ENCODE peak calls at places on chromosome 12, in seven cellular contexts. N is amygdala; G is AG04450; V is activated CD4-positive, alpha-beta T cell treated with anti-CD3 and anti-CD28 coated beads, Interleukin-2, amount 50 U/mL, for 4 hours; R is upper lobe of right lung; I is foreskin fibroblast; C is NCI-H69. Y is an unnamed sample.
A peak's percentile ranks its signal among the peaks of the same experiment; 100 is the strongest.

GRCh38 chr12:123966596-123966995 is 6.0 kb downstream of the CCDC92 start:
- DNase-seq in N (no peak), G (no peak), C (no peak), I (peak; percentile 77), R (no peak), V (no peak), Y (no peak)

GRCh38 chr12:4026476-4026875 is 153.3 kb upstream of the PARP11 start:
- DNase-seq in G (no peak), C (no peak), I (no peak), V (no peak), N (no peak), R (no peak), Y (no peak)

GRCh38 chr12:54207539-54208267 is 18.9 kb upstream of the SMUG1 start:
- DNase-seq in N (no peak), I (no peak), R (peak; percentile 84), C (peak; percentile 86), G (no peak), V (peak; percentile 71), Y (peak; percentile 49)

GRCh38 chr12:113391145-113391544 is 12.5 kb downstream of the SDS start:
- DNase-seq in C (no peak), I (no peak), G (no peak), N (no peak), R (no peak), V (no peak), Y (no peak)

GRCh38 chr12:45369065-45369464 is 153.2 kb downstream of the ANO6 start:
- DNase-seq in N (no peak), I (peak; percentile 75), R (no peak), V (no peak), C (no peak), G (peak; percentile 23), Y (peak; percentile 60)

GRCh38 chr12:4269279-4269991 is 4.1 kb upstream of the CCND2 start:
- DNase-seq in C (peak; percentile 83), I (no peak), R (peak; percentile 89), G (no peak), N (no peak), V (peak; percentile 95), Y (peak; percentile 65)

GRCh38 chr12:92041742-92042141 is 103.9 kb downstream of the BTG1 start:
- DNase-seq in V (peak; percentile 7), C (peak; percentile 62), N (no peak), I (no peak), G (no peak), R (no peak), Y (peak; percentile 14)

GRCh38 chr12:7959278-7960063 is 23.5 kb upstream of the SLC2A3 start:
- DNase-seq in R (no peak), I (no peak), G (no peak), C (no peak), V (no peak), N (no peak), Y (peak; percentile 3)

GRCh38 chr12:67630373-67631088 is 18.0 kb upstream of the DYRK2 start:
- DNase-seq in N (no peak), C (peak; percentile 49), I (no peak), G (no peak), V (peak; percentile 66), R (peak; percentile 67), Y (peak; percentile 65)

GRCh38 chr12:32508626-32509025 is 109.3 kb downstream of the FGD4 start:
- DNase-seq in C (no peak), V (no peak), R (no peak), G (no peak), I (no peak), N (no peak), Y (no peak)

GRCh38 chr12:20442322-20442721 is 74.0 kb downstream of the PDE3A start:
- DNase-seq in N (no peak), C (no peak), G (no peak), V (no peak), R (no peak), I (no peak), Y (no peak)

GRCh38 chr12:113068312-113068935 is 11.9 kb downstream of the DTX1 start:
- DNase-seq in R (peak; percentile 35), G (no peak), I (no peak), V (no peak), N (no peak), C (peak; percentile 26), Y (no peak)

GRCh38 chr12:88505696-88506095 is 74.6 kb downstream of the KITLG start:
- DNase-seq in V (no peak), N (no peak), G (no peak), I (no peak), C (no peak), R (no peak), Y (no peak)

GRCh38 chr12:131795688-131796410 is 32.3 kb upstream of the MMP17 start:
- DNase-seq in G (no peak), R (peak; percentile 77), C (peak; percentile 79), V (no peak), N (no peak), I (no peak), Y (no peak)

GRCh38 chr12:64983771-64984170 is 137.3 kb downstream of the WIF1 start:
- DNase-seq in N (no peak), C (no peak), G (no peak), R (no peak), V (no peak), I (no peak), Y (no peak)

GRCh38 chr12:106291342-106291741 is 11.2 kb upstream of the TCP11L2 start:
- DNase-seq in G (no peak), I (no peak), N (no peak), V (no peak), C (peak; percentile 96), R (no peak), Y (no peak)

GRCh38 chr12:30323008-30323407 is 372.7 kb downstream of the IPO8 start:
- DNase-seq in I (no peak), G (no peak), C (no peak), R (no peak), V (no peak), N (no peak), Y (no peak)

GRCh38 chr12:19021646-19022045 is 107.9 kb upstream of the PLEKHA5 start:
- DNase-seq in N (no peak), C (no peak), R (no peak), V (no peak), G (peak; percentile 16), I (no peak), Y (no peak)

GRCh38 chr12:55899035-55899434 is 28.7 kb downstream of the PYM1 start:
- DNase-seq in R (no peak), N (no peak), G (no peak), C (no peak), V (peak; percentile 30), I (peak; percentile 64), Y (no peak)

GRCh38 chr12:3820122-3820521 is 53.1 kb downstream of the PARP11 start:
- DNase-seq in I (no peak), R (no peak), N (no peak), V (no peak), C (no peak), G (no peak), Y (no peak)

GRCh38 chr12:20011200-20011599 is 357.1 kb upstream of the PDE3A start:
- DNase-seq in C (peak; percentile 6), I (no peak), R (no peak), G (no peak), V (no peak), N (no peak), Y (peak; percentile 86)

GRCh38 chr12:72271741-72272661 is at the start of gene TRHDE:
- DNase-seq in R (peak; percentile 79), N (no peak), V (no peak), G (no peak), C (peak; percentile 83), I (peak; percentile 68), Y (peak; percentile 7)

GRCh38 chr12:6280672-6281071 is 29.8 kb upstream of the PLEKHG6 start:
- DNase-seq in V (no peak), I (no peak), N (no peak), R (peak; percentile 52), G (no peak), C (no peak), Y (no peak)

GRCh38 chr12:79344855-79345840 is 345.6 kb downstream of the PAWR start:
- DNase-seq in V (no peak), C (peak; percentile 67), I (no peak), R (no peak), N (no peak), G (no peak), Y (peak; percentile 54)

GRCh38 chr12:124032265-124032886 is 59.4 kb downstream of the ZNF664 start:
- DNase-seq in C (peak; percentile 71), V (no peak), I (peak; percentile 52), N (no peak), G (no peak), R (no peak), Y (peak; percentile 59)

GRCh38 chr12:113581342-113581741 is 109.7 kb upstream of the LHX5 start:
- DNase-seq in C (no peak), V (no peak), I (peak; percentile 9), G (no peak), N (no peak), R (no peak), Y (no peak)

GRCh38 chr12:59486827-59487226 is 109.0 kb upstream of the SLC16A7 start:
- DNase-seq in I (peak; percentile 3), V (no peak), G (no peak), N (no peak), R (no peak), C (no peak), Y (no peak)

GRCh38 chr12:106147956-106148355 is 9.2 kb upstream of the NUAK1 start:
- DNase-seq in V (no peak), C (peak; percentile 97), N (no peak), I (no peak), R (no peak), G (no peak), Y (no peak)

GRCh38 chr12:121279507-121279915 is 17.0 kb downstream of the CAMKK2 start:
- DNase-seq in N (no peak), C (no peak), V (no peak), G (no peak), R (no peak), I (peak; percentile 15), Y (peak; percentile 61)

GRCh38 chr12:1421091-1421902 is 173.1 kb downstream of the FBXL14 start:
- DNase-seq in V (no peak), G (no peak), I (no peak), R (no peak), N (no peak), C (no peak), Y (no peak)

GRCh38 chr12:47385587-47385986 is 305.8 kb upstream of the AMIGO2 start:
- DNase-seq in R (no peak), I (no peak), N (no peak), G (no peak), V (no peak), C (no peak), Y (no peak)

GRCh38 chr12:52873832-52874572 is 25.2 kb upstream of the KRT78 start:
- DNase-seq in C (peak; percentile 94), V (peak; percentile 38), I (peak; percentile 90), G (peak; percentile 61), N (no peak), R (peak; percentile 92), Y (peak; percentile 79)

GRCh38 chr12:108712164-108712924 is 19.0 kb downstream of the CORO1C start:
- DNase-seq in I (no peak), N (no peak), C (peak; percentile 27), V (no peak), G (no peak), R (no peak), Y (no peak)

GRCh38 chr12:123150273-123150803 is 552 bp downstream of the PITPNM2 start:
- DNase-seq in R (peak; percentile 78), C (peak; percentile 69), I (no peak), V (no peak), N (no peak), G (no peak), Y (no peak)

Y was measured in endothelial cell of umbilical vein.